ENCODE peak calls at places on chromosomes 13 and 19, in five cellular contexts. V is nephron progenitor cell, H is brain microvascular endothelial cell, Z is Calu3, Q is cardiac muscle cell. D is an unnamed sample.

GRCh38 chr19:36081385-36081784 is 26.7 kb downstream of the WDR62 start:
- DNase-seq in Z (no peak), V (no peak), H (no peak), Q (no peak), D (no peak)

GRCh38 chr13:102142473-102142826 is 259.4 kb downstream of the FGF14 start:
- DNase-seq in Z (no peak), V (no peak), Q (no peak), H (no peak), D (no peak)

GRCh38 chr19:19566306-19566705 is 28.2 kb downstream of the CILP2 start:
- DNase-seq in Q (no peak), Z (no peak), H (peak), V (no peak), D (no peak)

GRCh38 chr13:89755729-89756492 is 1591.6 kb upstream of the MIR17HG start:
- DNase-seq in V (no peak), Q (no peak), H (no peak), Z (no peak), D (no peak)

GRCh38 chr13:28447989-28448388 is 46.9 kb downstream of the FLT1 start:
- DNase-seq in Z (no peak), Q (no peak), V (no peak), H (no peak), D (no peak)

GRCh38 chr13:94419304-94419943 is 60.1 kb downstream of the DCT start:
- DNase-seq in Z (no peak), V (no peak), H (peak), Q (no peak), D (no peak)

GRCh38 chr19:10305139-10305806 is 4.3 kb downstream of the ZGLP1 start:
- DNase-seq in V (no peak), Z (no peak), H (peak), Q (no peak), D (no peak)

GRCh38 chr13:109366521-109366920 is 419.9 kb downstream of the IRS2 start:
- DNase-seq in Z (no peak), Q (peak), V (no peak), H (no peak), D (no peak)

GRCh38 chr19:12984143-12984627 is 11.1 kb upstream of the NFIX start:
- DNase-seq in H (no peak), Z (no peak), V (no peak), Q (no peak), D (no peak)

GRCh38 chr19:7917292-7918061 is 2.7 kb upstream of the SNAPC2 start:
- DNase-seq in Q (peak), H (peak), Z (peak), V (peak), D (peak)

GRCh38 chr13:111486331-111486730 is 165.9 kb downstream of the TEX29 start:
- DNase-seq in V (no peak), Z (no peak), H (no peak), Q (no peak), D (no peak)

GRCh38 chr13:23254506-23254905 is 73.7 kb downstream of the SGCG start:
- DNase-seq in Z (no peak), Q (no peak), H (no peak), V (no peak), D (no peak)

GRCh38 chr19:21751379-21751778 is 16.0 kb downstream of the ZNF100 start:
- DNase-seq in Z (no peak), Q (no peak), H (peak), V (no peak), D (no peak)

GRCh38 chr13:34970961-34971360 is 28.9 kb downstream of the NBEA start:
- DNase-seq in Z (no peak), Q (no peak), V (no peak), H (no peak), D (no peak)

GRCh38 chr13:41622545-41623429 is 165.4 kb downstream of the RGCC start:
- DNase-seq in Q (no peak), H (peak), Z (no peak), V (no peak), D (no peak)

GRCh38 chr13:45231722-45232121 is 30.9 kb upstream of the KCTD4 start:
- DNase-seq in H (peak), Z (no peak), V (no peak), Q (no peak), D (no peak)

GRCh38 chr19:12782424-12783225 is 7.3 kb upstream of the HOOK2 start:
- DNase-seq in H (peak), Z (peak), Q (peak), V (peak), D (peak)

GRCh38 chr13:113792821-113793717 is 34.0 kb downstream of the TMEM255B start:
- DNase-seq in Z (no peak), V (no peak), H (no peak), Q (no peak), D (no peak)

GRCh38 chr19:15551183-15552004 is 43.1 kb downstream of the CYP4F22 start:
- DNase-seq in V (peak), Q (no peak), Z (peak), H (no peak), D (peak)

GRCh38 chr13:80499536-80500280 is 158.8 kb upstream of the SPRY2 start:
- DNase-seq in H (no peak), V (no peak), Z (no peak), Q (no peak), D (no peak)

GRCh38 chr13:102191951-102192461 is 209.8 kb downstream of the FGF14 start:
- DNase-seq in V (no peak), Q (no peak), H (peak), Z (no peak), D (no peak)

GRCh38 chr19:41785653-41786052 is 10.7 kb upstream of the CEACAM3 start:
- DNase-seq in V (peak), Q (peak), H (peak), Z (peak), D (peak)

GRCh38 chr13:41139296-41139966 is 6.8 kb upstream of the KBTBD6 start:
- DNase-seq in H (no peak), Q (no peak), V (no peak), Z (no peak), D (no peak)

GRCh38 chr19:40596608-40597328 is 4.4 kb upstream of the LTBP4 start:
- DNase-seq in V (peak), Z (peak), Q (peak), H (no peak), D (peak)

GRCh38 chr13:38418286-38418685 is 68.6 kb downstream of the UFM1 start:
- DNase-seq in Q (no peak), V (no peak), Z (no peak), H (no peak), D (no peak)

GRCh38 chr19:48560095-48560530 is 8.1 kb downstream of the SULT2B1 start:
- DNase-seq in H (no peak), Z (no peak), Q (no peak), V (no peak), D (no peak)

GRCh38 chr13:24038846-24039330 is 121.6 kb upstream of the SPATA13 start:
- DNase-seq in Q (no peak), V (no peak), H (no peak), Z (peak), D (no peak)

GRCh38 chr13:79468819-79469218 is 12.1 kb upstream of the NDFIP2 start:
- DNase-seq in Q (no peak), Z (no peak), H (no peak), V (no peak), D (no peak)

GRCh38 chr13:51714663-51715168 is 89.2 kb downstream of the DHRS12 start:
- DNase-seq in H (peak), Q (no peak), V (no peak), Z (peak), D (no peak)

GRCh38 chr13:77207943-77208342 is 119.0 kb downstream of the MYCBP2 start:
- DNase-seq in V (no peak), Q (no peak), H (peak), Z (no peak), D (no peak)

GRCh38 chr19:41995959-41996797 is 2.1 kb upstream of the ATP1A3 start:
- DNase-seq in Z (no peak), V (peak), Q (no peak), H (no peak), D (peak)

GRCh38 chr13:77693449-77693940 is 4.0 kb upstream of the SLAIN1 start:
- DNase-seq in Z (no peak), Q (no peak), H (no peak), V (no peak), D (no peak)

GRCh38 chr13:100130092-100130491 is 41.2 kb downstream of the PCCA start:
- DNase-seq in Z (no peak), V (no peak), Q (no peak), H (no peak), D (no peak)

GRCh38 chr19:56161534-56161933 is 14.3 kb upstream of the GALP start:
- DNase-seq in H (no peak), Z (no peak), V (no peak), Q (no peak), D (no peak)

GRCh38 chr19:56159009-56159501 is 16.8 kb upstream of the GALP start:
- DNase-seq in H (no peak), Z (no peak), V (no peak), Q (no peak), D (no peak)

GRCh38 chr19:56162258-56162657 is 13.6 kb upstream of the GALP start:
- DNase-seq in Z (no peak), H (peak), V (no peak), Q (no peak), D (no peak)

GRCh38 chr19:56158170-56158757 is 17.2 kb downstream of the ZNF444 start:
- DNase-seq in H (no peak), Q (no peak), Z (no peak), V (no peak), D (no peak)

DNA sequence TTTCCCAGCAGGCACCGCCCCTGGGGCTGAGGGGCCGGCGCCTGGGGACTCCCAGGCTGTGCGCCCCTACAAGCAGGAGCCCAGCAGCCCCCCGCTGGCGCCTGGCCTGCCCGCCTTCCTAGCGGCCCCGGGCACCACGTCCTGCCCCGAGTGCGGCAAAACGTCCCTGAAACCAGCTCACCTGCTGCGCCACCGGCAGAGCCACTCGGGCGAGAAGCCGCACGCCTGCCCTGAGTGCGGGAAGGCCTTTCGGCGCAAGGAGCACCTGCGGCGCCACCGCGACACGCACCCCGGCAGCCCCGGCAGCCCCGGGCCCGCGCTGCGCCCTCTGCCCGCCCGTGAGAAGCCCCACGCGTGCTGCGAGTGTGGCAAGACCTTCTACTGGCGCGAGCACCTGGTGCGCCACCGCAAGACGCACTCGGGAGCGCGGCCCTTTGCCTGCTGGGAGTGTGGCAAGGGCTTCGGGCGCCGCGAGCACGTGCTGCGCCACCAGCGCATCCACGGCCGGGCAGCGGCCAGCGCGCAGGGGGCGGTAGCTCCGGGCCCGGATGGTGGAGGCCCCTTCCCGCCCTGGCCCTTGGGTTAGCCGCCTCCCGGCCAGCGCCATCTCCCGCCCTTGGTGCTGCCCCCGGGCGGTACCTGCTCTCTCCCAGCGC is 16.1 kb upstream of the GALP start:
- DNase-seq in V (no peak), Z (no peak), Q (no peak), H (no peak), D (no peak)
- TF ChIP-seq CTCF in V (no peak), Z (no peak), Q (no peak), H (no peak), D (no peak)

GRCh38 chr19:39415111-39416046 is 2.9 kb downstream of the PLEKHG2 start:
- DNase-seq in Q (no peak), V (no peak), Z (no peak), H (no peak), D (no peak)
- TF ChIP-seq CTCF in Q (peak), V (no peak), Z (no peak), H (peak), D (no peak)

DNA sequence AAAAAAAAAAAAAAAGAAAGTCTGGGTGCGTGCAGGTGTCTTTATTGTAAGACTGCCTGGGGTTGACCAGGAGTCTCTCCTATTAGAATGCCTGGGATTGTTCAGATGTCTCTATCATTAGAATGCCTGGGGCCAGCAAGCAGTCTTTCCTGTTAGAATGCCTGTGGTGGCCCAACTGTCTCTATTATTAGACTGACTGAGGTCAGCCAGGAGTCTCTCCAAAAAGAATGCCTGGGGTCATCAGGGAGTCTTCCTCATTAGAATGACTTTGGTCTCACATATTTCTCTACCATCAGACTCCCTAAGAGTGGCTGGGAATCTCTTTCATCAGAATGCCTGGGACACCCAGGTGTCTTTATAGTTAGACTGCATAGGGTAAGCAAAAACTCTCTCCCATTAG is 1577.5 kb downstream of the UQCRFS1 start:
- DNase-seq in H (no peak), Q (no peak), Z (no peak), V (no peak), D (no peak)
- TF ChIP-seq CTCF in H (no peak), Q (no peak), Z (no peak), V (no peak), D (no peak)

GRCh38 chr13:47499358-47500150 is 501.5 kb downstream of the SUCLA2 start:
- DNase-seq in V (no peak), Z (no peak), H (peak), Q (no peak), D (no peak)
- TF ChIP-seq CTCF in V (no peak), Z (no peak), H (no peak), Q (no peak), D (no peak)

GRCh38 chr19:2253106-2254051 is 2.8 kb downstream of the JSRP1 start:
- DNase-seq in H (no peak), Q (peak), Z (no peak), V (peak), D (peak)
- TF ChIP-seq CTCF in H (peak), Q (peak), Z (no peak), V (no peak), D (peak)

DNA sequence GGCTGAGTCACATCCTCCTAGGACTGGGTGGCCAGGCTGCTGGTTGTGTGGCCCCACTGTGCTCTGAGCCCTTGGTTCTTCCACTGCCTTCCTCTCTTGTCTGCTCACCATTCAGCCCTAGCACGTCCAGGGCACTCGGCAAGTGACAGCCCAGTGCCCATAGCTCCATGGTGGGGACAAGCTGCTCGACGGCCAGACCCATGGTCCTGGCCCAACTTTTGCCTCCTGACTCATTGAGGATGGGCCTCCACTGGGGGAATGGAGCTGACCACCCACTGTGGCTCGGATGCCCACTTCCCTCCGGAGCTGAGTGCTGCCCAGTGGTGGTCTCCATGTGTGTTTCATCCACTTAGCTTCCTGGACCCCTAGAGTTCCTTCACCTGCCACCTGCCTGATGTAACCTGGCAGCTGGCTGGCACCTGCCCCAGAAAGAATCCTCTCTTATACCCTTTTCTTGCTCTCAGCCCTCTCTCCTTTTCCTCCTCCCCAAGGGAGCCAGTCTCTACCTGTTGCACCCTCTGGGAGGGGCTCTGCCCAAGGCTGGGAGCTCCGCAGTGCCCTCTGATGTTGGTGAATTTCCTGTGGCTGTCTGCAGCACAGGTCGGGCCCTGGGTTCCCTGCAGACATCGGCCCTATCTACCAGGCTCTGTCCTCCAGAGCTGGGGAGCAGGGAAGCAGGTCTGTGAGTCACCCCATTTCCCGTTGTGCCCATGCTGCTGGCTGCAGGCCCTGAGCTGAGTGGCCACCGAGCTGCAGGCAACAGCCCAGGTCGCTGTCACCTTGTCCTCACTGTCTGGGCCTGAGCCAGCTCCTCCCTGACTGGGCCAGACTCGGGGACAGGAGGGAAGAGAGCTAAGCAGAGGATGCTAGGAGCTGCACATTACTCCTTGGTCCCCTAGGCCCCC is 7.4 kb downstream of the CHST8 start:
- DNase-seq in H (no peak), Q (no peak), V (no peak), Z (no peak), D (no peak)
- TF ChIP-seq CTCF in H (no peak), Q (no peak), V (no peak), Z (no peak), D (no peak)

DNA sequence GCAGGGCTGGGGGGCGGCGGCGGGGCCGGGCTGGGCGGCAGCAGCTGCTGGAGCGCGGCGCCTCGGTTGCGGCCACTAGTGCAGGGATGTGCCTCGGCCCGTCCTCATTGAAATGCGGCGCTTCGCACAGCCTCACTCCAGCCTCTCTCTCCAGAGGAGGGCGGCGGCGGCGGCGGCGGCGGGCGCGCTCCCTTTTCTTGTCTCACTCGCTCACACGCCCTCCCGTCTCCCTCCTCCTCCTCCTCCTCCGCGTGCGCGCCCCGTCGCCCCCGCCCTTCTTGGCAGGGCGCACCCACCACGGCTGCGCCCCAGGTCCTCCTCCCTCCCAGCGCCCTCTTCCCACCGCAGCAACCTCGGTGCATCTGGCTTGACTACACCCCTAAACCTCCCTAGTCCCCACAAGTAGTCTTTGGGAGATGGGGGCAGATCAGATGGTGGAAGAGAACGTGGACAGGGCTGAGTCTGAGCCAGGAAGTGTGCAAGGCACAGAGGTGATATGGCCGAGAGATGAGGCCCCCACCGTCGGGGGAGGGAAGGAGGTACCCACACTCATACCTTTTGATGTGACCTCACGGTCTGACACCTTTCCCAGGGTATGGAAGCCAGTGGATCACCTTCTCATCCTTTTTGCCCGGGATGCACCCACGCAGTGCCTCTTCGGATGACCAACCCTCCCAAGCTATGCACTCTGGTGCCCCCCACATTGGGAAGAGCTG is at the start of gene DCLK1:
- DNase-seq in H (peak), Z (no peak), V (peak), Q (peak), D (peak)
- TF ChIP-seq CTCF in H (no peak), Z (no peak), V (no peak), Q (no peak), D (no peak)

GRCh38 chr13:107373551-107373950 is 805.6 kb upstream of the ARGLU1 start:
- DNase-seq in Z (no peak), V (no peak), Q (peak), H (peak), D (no peak)
- TF ChIP-seq CTCF in Z (no peak), V (peak), Q (peak), H (peak), D (peak)

D was measured in glutamatergic neuron.